ENCODE peak calls at places on chromosome 2, in six cellular contexts. Z is H9, N is H1, M is IMR-90, I is mesendoderm, O is mesenchymal stem cell. P is an unnamed sample.

GRCh38 chr2:5387421-5387820 is 304.8 kb upstream of the SOX11 start:
- DNase-seq in Z (no peak), N (no peak), M (no peak), I (peak), O (no peak), P (no peak)

GRCh38 chr2:76472946-76473345 is 762.2 kb upstream of the GCFC2 start:
- DNase-seq in Z (no peak), N (no peak), M (no peak), I (no peak), O (no peak), P (no peak)

GRCh38 chr2:42614838-42615237 is 46.4 kb downstream of the MTA3 start:
- DNase-seq in Z (no peak), N (no peak), M (no peak), I (no peak), O (peak), P (no peak)

GRCh38 chr2:36408198-36408703 is 52.7 kb downstream of the CRIM1 start:
- DNase-seq in Z (peak), N (peak), M (peak), I (peak), O (peak), P (peak)

GRCh38 chr2:54546518-54546917 is 90.4 kb downstream of the SPTBN1 start:
- DNase-seq in Z (no peak), N (no peak), M (no peak), I (no peak), O (no peak), P (no peak)

GRCh38 chr2:141923657-141924056 is 207.2 kb downstream of the LRP1B start:
- DNase-seq in Z (no peak), N (no peak), M (peak), I (no peak), O (peak), P (no peak)

GRCh38 chr2:140508756-140509155 is 1622.1 kb downstream of the LRP1B start:
- DNase-seq in Z (no peak), N (no peak), M (no peak), I (peak), O (no peak), P (no peak)

GRCh38 chr2:132503621-132504200 is 87.1 kb downstream of the GPR39 start:
- DNase-seq in Z (no peak), N (no peak), M (peak), I (peak), O (peak), P (no peak)

GRCh38 chr2:222301296-222301997 is 2.6 kb upstream of the PAX3 start:
- DNase-seq in Z (no peak), N (no peak), M (no peak), I (no peak), O (no peak), P (no peak)

GRCh38 chr2:99837103-99837591 is 305.2 kb downstream of the AFF3 start:
- DNase-seq in Z (no peak), N (no peak), M (no peak), I (no peak), O (no peak), P (no peak)

GRCh38 chr2:218896501-218897393 is 16.1 kb downstream of the WNT10A start:
- DNase-seq in Z (peak), N (no peak), M (peak), I (peak), O (peak), P (no peak)

GRCh38 chr2:37287966-37288365 is 36.7 kb downstream of the PRKD3 start:
- DNase-seq in Z (no peak), N (no peak), M (no peak), I (peak), O (no peak), P (no peak)

GRCh38 chr2:187842978-187843847 is 289.0 kb upstream of the TFPI start:
- DNase-seq in Z (no peak), N (no peak), M (peak), I (peak), O (peak), P (peak)

GRCh38 chr2:239774933-239775622 is 250.1 kb downstream of the NDUFA10 start:
- DNase-seq in Z (no peak), N (no peak), M (no peak), I (no peak), O (no peak), P (no peak)

GRCh38 chr2:105571445-105571987 is 172.7 kb upstream of the FHL2 start:
- DNase-seq in Z (no peak), N (no peak), M (no peak), I (no peak), O (no peak), P (no peak)

GRCh38 chr2:161780881-161781280 is 156.7 kb downstream of the SLC4A10 start:
- DNase-seq in Z (no peak), N (no peak), M (no peak), I (no peak), O (no peak), P (no peak)

GRCh38 chr2:200032895-200033294 is 77.5 kb downstream of the MAIP1 start:
- DNase-seq in Z (no peak), N (no peak), M (no peak), I (no peak), O (no peak), P (no peak)

GRCh38 chr2:200040251-200040650 is 84.9 kb downstream of the MAIP1 start:
- DNase-seq in Z (no peak), N (no peak), M (peak), I (no peak), O (peak), P (no peak)

GRCh38 chr2:200039847-200040246 is 84.5 kb downstream of the MAIP1 start:
- DNase-seq in Z (no peak), N (no peak), M (peak), I (no peak), O (peak), P (no peak)

GRCh38 chr2:200033939-200034338 is 78.6 kb downstream of the MAIP1 start:
- DNase-seq in Z (no peak), N (no peak), M (no peak), I (no peak), O (peak), P (no peak)

GRCh38 chr2:200034816-200035215 is 79.4 kb downstream of the MAIP1 start:
- DNase-seq in Z (no peak), N (no peak), M (no peak), I (no peak), O (no peak), P (no peak)
- H3K4ac ChIP-seq in Z (no peak), N (no peak), M (no peak), I (no peak), O (no peak), P (no peak)

DNA sequence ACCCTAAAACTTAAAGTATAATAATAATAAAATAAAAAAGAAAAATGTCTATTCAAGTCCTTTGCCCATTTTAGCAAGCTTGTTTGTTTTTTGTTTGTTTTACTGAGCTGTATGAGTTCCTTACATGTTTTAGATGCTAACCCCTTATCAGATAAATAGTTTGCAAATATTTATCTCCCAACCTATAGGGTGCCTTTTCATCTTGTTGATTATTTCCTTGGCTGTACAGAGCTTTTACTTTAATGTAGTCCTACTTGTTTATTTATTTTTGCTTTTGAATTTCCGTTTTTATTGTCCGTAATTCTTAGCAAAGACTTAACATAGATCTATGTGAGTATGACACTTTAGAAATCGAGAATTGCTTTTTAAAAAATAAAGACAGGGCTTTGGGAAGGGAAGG is 17.8 kb downstream of the PXDN start:
- DNase-seq in Z (no peak), N (no peak), M (no peak), I (no peak), O (no peak), P (no peak)
- H3K18ac ChIP-seq in Z (no peak), N (no peak), M (peak), I (no peak), O (no peak), P (no peak)

GRCh38 chr2:31813016-31813415 is 197.8 kb downstream of the MEMO1 start:
- DNase-seq in Z (no peak), N (no peak), M (no peak), I (no peak), O (no peak), P (no peak)

GRCh38 chr2:31810200-31810917 is 200.4 kb downstream of the MEMO1 start:
- DNase-seq in Z (no peak), N (no peak), M (no peak), I (no peak), O (no peak), P (no peak)

DNA sequence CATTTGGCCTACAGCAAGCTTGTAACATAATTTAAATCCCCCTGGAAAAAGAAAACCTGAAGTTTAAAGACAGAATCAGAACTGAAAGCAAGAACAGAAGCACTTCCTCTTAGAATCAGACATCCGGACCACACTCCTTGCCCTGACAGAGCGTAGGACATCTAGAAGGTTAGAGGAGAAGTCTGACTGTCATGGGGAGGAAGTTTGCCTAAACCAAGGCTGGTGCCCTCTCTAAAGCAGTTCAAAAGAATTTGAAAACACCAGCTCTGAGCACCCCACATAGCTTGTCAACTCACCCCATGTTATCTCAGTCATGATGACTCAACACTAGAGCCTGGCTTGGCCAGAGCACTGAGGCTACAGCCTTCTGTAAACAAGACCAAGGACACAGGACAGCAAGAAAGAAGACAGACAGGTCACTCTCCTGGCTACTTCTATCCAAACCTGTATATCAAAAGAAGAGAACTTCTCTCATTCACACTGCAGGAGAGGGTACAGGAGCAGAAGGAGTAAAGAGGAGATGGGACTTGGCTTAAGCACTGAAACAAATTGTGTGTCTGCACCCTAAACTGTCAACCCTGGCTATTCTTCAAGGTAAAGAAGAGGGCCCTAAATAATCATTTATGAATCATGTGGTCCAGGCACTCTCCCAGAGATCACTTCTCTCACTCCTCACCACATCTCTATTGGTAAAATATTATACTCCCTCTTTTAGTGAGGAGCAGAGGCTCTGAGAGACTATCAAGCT is 198.6 kb downstream of the MEMO1 start:
- DNase-seq in Z (no peak), N (no peak), M (peak), I (peak), O (peak), P (no peak)
- H3K9ac ChIP-seq in Z (no peak), N (no peak), M (no peak), I (no peak), O (no peak), P (no peak)

DNA sequence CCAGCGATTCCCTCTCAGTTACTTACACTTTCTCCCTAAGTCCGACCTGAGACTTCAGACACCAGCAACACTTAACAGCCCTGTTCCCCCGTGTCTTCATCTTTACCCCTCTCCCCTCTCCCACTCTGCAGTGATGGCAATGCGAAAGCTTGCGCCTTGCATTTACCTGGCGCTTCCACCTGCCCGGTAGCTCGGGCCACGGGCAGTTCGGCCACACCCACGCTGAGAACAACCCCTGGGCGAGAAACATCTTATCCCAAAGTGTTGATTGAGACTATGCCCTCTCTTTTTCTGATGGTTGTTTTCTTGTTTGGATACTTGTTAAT is 571 bp downstream of the DNAJC10 start:
- DNase-seq in Z (no peak), N (no peak), M (no peak), I (no peak), O (no peak), P (no peak)
- H3K4ac ChIP-seq in Z (no peak), N (no peak), M (peak), I (no peak), O (peak), P (no peak)

GRCh38 chr2:18913512-18913911 is 324.1 kb upstream of the NT5C1B start:
- DNase-seq in Z (no peak), N (no peak), M (no peak), I (no peak), O (no peak), P (no peak)

GRCh38 chr2:18912225-18912888 is 323.0 kb upstream of the NT5C1B start:
- DNase-seq in Z (no peak), N (no peak), M (no peak), I (peak), O (no peak), P (no peak)

GRCh38 chr2:18910843-18911242 is 321.5 kb upstream of the NT5C1B start:
- DNase-seq in Z (no peak), N (no peak), M (peak), I (peak), O (peak), P (no peak)

GRCh38 chr2:18915227-18915626 is 325.9 kb upstream of the NT5C1B start:
- DNase-seq in Z (no peak), N (no peak), M (no peak), I (peak), O (no peak), P (no peak)

GRCh38 chr2:18911416-18911815 is 322.0 kb upstream of the NT5C1B start:
- DNase-seq in Z (no peak), N (no peak), M (no peak), I (no peak), O (no peak), P (no peak)
- H3K18ac ChIP-seq in Z (peak), N (no peak), M (peak), I (no peak), O (peak), P (no peak)

GRCh38 chr2:173049732-173050314 is 25.8 kb upstream of the MAP3K20 start:
- DNase-seq in Z (no peak), N (no peak), M (no peak), I (no peak), O (no peak), P (no peak)

GRCh38 chr2:173050684-173051083 is 25.0 kb upstream of the MAP3K20 start:
- DNase-seq in Z (no peak), N (no peak), M (no peak), I (no peak), O (no peak), P (no peak)

GRCh38 chr2:173048530-173048900 is 27.1 kb upstream of the MAP3K20 start:
- DNase-seq in Z (no peak), N (no peak), M (no peak), I (no peak), O (no peak), P (no peak)

GRCh38 chr2:173051463-173051862 is 24.2 kb upstream of the MAP3K20 start:
- DNase-seq in Z (no peak), N (no peak), M (no peak), I (no peak), O (no peak), P (no peak)

GRCh38 chr2:173048901-173049661 is 26.6 kb upstream of the MAP3K20 start:
- DNase-seq in Z (no peak), N (no peak), M (peak), I (no peak), O (peak), P (no peak)
- H3K9ac ChIP-seq in Z (no peak), N (no peak), M (no peak), I (no peak), O (peak), P (no peak)

DNA sequence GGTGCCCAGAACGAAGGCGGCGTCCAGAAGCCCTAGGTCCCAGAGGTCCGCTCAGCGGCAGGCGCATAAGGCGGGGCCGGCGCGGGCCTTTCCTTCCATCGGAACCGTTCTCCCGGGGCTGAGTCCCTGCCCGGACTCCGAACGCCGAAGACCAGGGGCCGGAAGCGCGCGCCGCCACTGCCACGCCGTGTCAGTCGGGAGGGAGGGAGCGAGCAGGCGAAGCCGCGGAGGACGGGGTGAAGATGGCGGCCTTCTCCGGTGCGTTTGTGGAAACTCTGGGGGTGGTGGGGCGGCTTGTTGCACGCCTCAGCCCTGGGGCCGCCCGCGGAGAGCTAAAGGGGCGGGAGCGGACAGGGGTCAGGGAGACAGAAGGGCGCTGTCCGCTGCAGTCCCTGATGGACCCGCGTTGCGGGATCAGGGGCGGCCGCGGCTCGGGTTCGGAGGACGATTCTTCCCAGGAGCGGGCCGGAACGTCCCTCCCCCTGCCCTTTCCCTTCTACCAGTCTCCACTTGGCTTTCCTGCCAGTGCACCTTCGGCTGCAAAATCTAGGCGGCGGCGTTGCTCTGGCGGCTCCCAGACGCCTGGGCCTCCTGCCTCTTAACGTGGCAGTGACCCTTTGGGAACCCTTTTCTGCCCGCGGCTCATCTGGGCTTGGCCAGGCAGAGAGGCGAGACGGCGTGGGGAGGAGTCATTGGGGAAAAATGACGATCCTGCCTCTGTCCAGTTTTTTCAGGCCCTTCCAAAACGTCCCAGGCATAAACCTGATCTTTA is at the start of gene DDX1:
- DNase-seq in Z (peak), N (peak), M (peak), I (peak), O (peak), P (peak)
- H3K4ac ChIP-seq in Z (no peak), N (no peak), M (peak), I (peak), O (peak), P (no peak)

GRCh38 chr2:131041402-131042160 is 51.7 kb downstream of the FAM168B start:
- DNase-seq in Z (no peak), N (no peak), M (no peak), I (no peak), O (no peak), P (no peak)
- H3K18ac ChIP-seq in Z (no peak), N (no peak), M (no peak), I (no peak), O (no peak), P (no peak)

GRCh38 chr2:11393711-11394236 is 49.3 kb upstream of the ROCK2 start:
- DNase-seq in Z (no peak), N (no peak), M (peak), I (peak), O (no peak), P (no peak)
- H3K9ac ChIP-seq in Z (no peak), N (no peak), M (peak), I (no peak), O (peak), P (no peak)